ENCODE peak calls at places on chromosome 16, in four cellular contexts. J is AG10803, F is heart right ventricle, V is astrocyte of the cerebellum. X is an unnamed sample.

GRCh38 chr16:8887952-8888560 is 5.9 kb downstream of the LITAFD start:
- DNase-seq in J (peak; percentile 75), F (peak; percentile 71), V (no peak), X (no peak)

GRCh38 chr16:85557083-85557975 is 55.8 kb upstream of the GSE1 start:
- DNase-seq in J (no peak), F (no peak), V (no peak), X (no peak)

GRCh38 chr16:67773099-67773498 is 33.3 kb downstream of the RANBP10 start:
- DNase-seq in J (no peak), F (peak; percentile 62), V (no peak), X (no peak)

GRCh38 chr16:3952342-3953131 is 72.0 kb upstream of the CREBBP start:
- DNase-seq in J (peak; percentile 75), F (peak; percentile 85), V (no peak), X (peak; percentile 64)

GRCh38 chr16:4450430-4450829 is 24.0 kb downstream of the NMRAL1 start:
- DNase-seq in J (no peak), F (no peak), V (no peak), X (no peak)

GRCh38 chr16:59865071-59865671 is 1131.1 kb upstream of the GOT2 start:
- DNase-seq in J (peak; percentile 16), F (no peak), V (no peak), X (peak; percentile 16)

GRCh38 chr16:23940111-23940510 is 104.3 kb downstream of the PRKCB start:
- DNase-seq in J (no peak), F (no peak), V (no peak), X (no peak)

GRCh38 chr16:75555213-75555706 is 792 bp downstream of the TMEM231 start:
- DNase-seq in J (peak; percentile 86), F (peak; percentile 88), V (peak; percentile 63), X (peak; percentile 72)

GRCh38 chr16:10817963-10818941 is at the start of gene TVP23A:
- DNase-seq in J (no peak), F (no peak), V (no peak), X (no peak)

GRCh38 chr16:7742626-7743025 is 410.0 kb downstream of the RBFOX1 start:
- DNase-seq in J (no peak), F (no peak), V (no peak), X (no peak)

GRCh38 chr16:13923703-13924298 is 3.8 kb downstream of the ERCC4 start:
- DNase-seq in J (peak; percentile 65), F (no peak), V (peak; percentile 57), X (peak; percentile 11)

GRCh38 chr16:11129378-11129781 is 126.6 kb downstream of the SOCS1 start:
- DNase-seq in J (peak; percentile 93), F (no peak), V (no peak), X (no peak)

GRCh38 chr16:64590516-64590915 is 531.3 kb downstream of the CDH11 start:
- DNase-seq in J (peak; percentile 54), F (no peak), V (no peak), X (no peak)

GRCh38 chr16:51420247-51420646 is 269.2 kb upstream of the SALL1 start:
- DNase-seq in J (no peak), F (no peak), V (no peak), X (no peak)

GRCh38 chr16:10597184-10597583 is 16.8 kb upstream of the EMP2 start:
- DNase-seq in J (no peak), F (no peak), V (no peak), X (no peak)

GRCh38 chr16:75317101-75317522 is 65.7 kb upstream of the BCAR1 start:
- DNase-seq in J (no peak), F (peak; percentile 66), V (no peak), X (no peak)

GRCh38 chr16:57258910-57259475 is 13.9 kb downstream of the ARL2BP start:
- DNase-seq in J (no peak), F (no peak), V (no peak), X (no peak)

GRCh38 chr16:17384473-17384872 is 86.3 kb downstream of the XYLT1 start:
- DNase-seq in J (no peak), F (no peak), V (no peak), X (no peak)

GRCh38 chr16:27374794-27375499 is 27.0 kb upstream of the IL21R start:
- DNase-seq in J (peak; percentile 68), F (peak; percentile 63), V (peak; percentile 45), X (peak; percentile 20)

GRCh38 chr16:80993293-80993691 is 13.4 kb downstream of the CMC2 start:
- DNase-seq in J (peak; percentile 92), F (no peak), V (peak; percentile 70), X (peak; percentile 65)

GRCh38 chr16:89374393-89374948 is 115.9 kb downstream of the ANKRD11 start:
- DNase-seq in J (no peak), F (peak; percentile 45), V (no peak), X (no peak)

GRCh38 chr16:66223176-66223780 is 143.2 kb upstream of the CDH5 start:
- DNase-seq in J (peak; percentile 40), F (no peak), V (no peak), X (peak; percentile 89)

GRCh38 chr16:84774810-84775209 is 45.0 kb upstream of the CRISPLD2 start:
- DNase-seq in J (peak; percentile 83), F (no peak), V (peak; percentile 53), X (peak; percentile 90)

GRCh38 chr16:19678804-19679203 is 39.2 kb downstream of the KNOP1 start:
- DNase-seq in J (peak; percentile 46), F (no peak), V (no peak), X (no peak)

DNA sequence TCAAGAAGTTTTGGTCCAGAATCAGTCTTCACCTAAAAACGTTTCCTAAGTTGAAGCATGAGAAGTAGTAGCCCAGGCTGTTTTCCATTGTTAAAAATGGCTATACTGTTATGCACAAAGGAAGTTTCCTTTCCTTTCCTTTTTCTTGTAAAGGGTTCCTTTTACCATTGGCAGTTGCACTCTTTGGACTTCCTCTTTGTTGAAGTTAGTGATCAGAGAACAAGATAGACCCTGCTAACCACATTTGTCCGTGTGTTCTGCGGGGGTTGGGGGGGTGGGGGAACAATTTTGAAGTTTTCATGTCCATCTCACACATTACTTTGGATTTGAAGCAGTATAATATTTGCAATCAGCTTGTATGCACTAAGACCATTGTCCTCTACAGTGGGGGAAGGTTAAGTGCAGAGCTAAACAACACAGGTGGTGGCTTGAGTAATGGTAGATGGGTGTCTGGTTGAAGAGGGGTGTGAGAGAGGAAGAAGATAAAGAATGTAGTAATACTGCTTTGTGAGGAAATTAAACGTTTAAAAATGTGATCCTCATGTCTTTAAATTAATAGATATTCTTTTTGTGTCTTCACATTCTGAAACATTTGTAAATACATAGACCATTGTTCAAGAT is 1.4 kb downstream of the LPCAT2 start:
- DNase-seq in J (no peak), F (no peak), V (no peak), X (no peak)
- H3K4me3 ChIP-seq in J (peak overlapping the region; percentile 66), F (no peak overlapping the region), V (peak overlapping the region; percentile 66), X (peak overlapping the region; percentile 73)

DNA sequence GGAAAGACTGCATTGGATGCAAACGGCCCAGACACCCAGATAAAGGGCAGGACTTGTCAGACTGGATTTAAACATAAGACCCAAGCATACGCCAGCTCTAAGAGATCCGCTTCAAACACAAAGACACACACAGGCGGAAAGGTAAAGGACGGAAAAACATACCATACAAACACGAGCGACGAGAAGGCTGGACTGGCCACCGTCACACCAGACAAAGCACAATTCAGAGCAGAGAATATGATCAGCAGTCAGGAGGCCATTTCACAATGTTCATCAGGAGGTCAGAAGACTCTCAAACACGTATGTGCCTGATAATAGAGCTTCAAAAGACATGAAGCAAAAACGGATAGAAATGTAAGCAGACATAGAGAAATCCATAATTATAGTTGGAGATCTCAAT is 84.9 kb upstream of the GNG13 start:
- DNase-seq in J (no peak), F (no peak), V (no peak), X (no peak)
- H3K4me3 ChIP-seq in J (no peak overlapping the region), F (no peak overlapping the region), V (no peak overlapping the region), X (no peak overlapping the region)

GRCh38 chr16:47311738-47312505 is 148.9 kb downstream of the ITFG1 start:
- DNase-seq in J (peak; percentile 3), F (no peak), V (peak; percentile 19), X (no peak)
- H3K4me3 ChIP-seq in J (no peak overlapping the region), F (no peak overlapping the region), V (no peak overlapping the region), X (no peak overlapping the region)

GRCh38 chr16:54937673-54938350 is 7.1 kb downstream of the IRX5 start:
- DNase-seq in J (no peak), F (no peak), V (no peak), X (no peak)
- H3K4me3 ChIP-seq in J (peak overlapping the region; percentile 87), F (peak overlapping the region; percentile 32), V (peak overlapping the region; percentile 51), X (peak overlapping the region; percentile 42)

DNA sequence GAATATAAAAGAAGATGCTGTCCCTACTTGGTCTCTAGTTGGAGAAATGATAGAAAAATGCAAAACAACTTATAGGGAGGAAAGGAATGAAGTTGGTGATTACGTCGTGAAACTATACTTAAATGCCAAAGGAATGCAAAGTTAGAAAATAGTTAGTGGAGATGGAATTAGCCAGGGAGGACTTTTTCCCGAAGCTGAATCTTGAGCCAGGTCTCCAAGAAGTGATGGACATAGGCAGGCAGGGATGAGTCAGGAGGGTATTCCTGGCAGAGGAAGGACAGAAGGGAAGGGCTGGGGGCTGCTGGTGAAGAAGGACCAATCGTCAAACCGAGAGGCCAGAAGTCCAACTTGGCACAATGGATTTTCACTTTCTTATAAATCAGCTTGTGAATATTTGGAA is 1.8 kb downstream of the SNTB2 start:
- DNase-seq in J (peak; percentile 44), F (no peak), V (no peak), X (no peak)
- H3K4me3 ChIP-seq in J (peak overlapping the region; percentile 87), F (peak overlapping the region; percentile 70), V (peak overlapping the region; percentile 80), X (peak overlapping the region; percentile 78)

GRCh38 chr16:28872952-28873351 is 5.3 kb upstream of the ATP2A1 start:
- DNase-seq in J (no peak), F (no peak), V (no peak), X (no peak)
- H3K4me3 ChIP-seq in J (no peak overlapping the region), F (no peak overlapping the region), V (no peak overlapping the region), X (no peak overlapping the region)

DNA sequence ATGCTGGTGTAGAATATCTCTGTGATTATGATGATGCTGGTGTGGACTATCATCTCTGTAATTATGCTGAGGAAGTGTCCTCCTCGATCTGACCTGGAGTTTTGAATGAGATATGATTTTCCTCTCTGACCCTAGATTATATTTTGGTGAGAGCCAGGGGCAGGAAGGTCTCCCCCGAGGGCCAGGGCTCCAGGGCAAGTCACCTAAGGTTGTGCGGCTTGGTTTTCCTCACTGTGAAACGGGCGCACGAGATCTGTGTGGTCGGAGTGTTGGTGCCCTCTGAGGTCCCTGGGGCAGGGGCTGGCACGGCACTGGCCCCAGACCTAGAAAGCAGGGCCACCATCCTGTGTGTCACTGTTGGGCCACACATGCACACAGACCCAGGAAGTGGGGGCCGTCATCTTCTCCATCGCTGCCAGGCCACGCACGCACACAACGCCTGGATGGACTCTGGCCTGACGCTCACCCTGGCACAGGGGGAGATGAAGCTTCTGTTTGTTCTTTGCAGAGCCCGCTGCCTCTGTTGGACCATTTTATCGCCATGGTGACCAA is 67.7 kb upstream of the ZNF469 start:
- DNase-seq in J (no peak), F (no peak), V (no peak), X (no peak)
- H3K4me3 ChIP-seq in J (no peak overlapping the region), F (no peak overlapping the region), V (no peak overlapping the region), X (no peak overlapping the region)

DNA sequence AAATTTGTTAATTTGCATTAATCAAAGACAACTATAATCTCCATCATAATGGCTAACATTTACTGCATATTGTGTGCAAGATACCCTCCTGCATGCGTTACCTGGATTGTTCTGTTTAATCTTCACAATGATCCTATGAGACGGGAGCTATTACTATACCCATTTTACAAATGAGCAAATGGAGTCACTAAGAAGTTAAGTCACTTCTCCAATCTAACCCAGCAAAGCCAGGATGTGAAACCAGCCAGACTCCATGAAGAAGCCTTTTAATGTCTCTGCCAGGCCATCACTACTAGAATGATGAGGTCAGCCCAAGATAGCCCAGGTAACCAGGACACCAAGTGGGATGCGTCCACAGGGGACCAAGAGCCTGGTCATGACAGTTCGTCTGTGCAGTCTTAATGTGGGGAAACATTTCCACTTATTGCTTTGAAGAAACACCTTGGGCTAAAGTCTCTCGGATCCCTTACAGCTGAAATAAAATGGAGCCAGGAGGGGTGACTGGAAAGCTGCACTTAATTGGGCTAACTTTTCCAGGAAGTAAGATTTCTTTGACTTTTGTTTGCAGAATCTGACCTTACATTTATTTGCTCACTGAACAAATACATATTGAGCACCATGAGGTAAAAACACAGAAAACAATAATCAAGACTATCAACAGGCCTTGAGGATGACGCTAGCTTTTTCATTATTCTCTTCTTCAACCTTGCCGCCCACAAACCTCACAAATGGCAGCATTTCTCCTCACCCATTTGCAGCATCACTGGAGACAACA is 910 bp upstream of the SHCBP1 start:
- DNase-seq in J (no peak), F (no peak), V (no peak), X (no peak)
- H3K4me3 ChIP-seq in J (no peak overlapping the region), F (no peak overlapping the region), V (no peak overlapping the region), X (no peak overlapping the region)

X was measured in skeletal muscle cell.